ENCODE peak calls at places on chromosomes 2 and 18, in seven cellular contexts. R is cardiac muscle cell, K is thoracic aorta, D is tibial nerve, M is AG04450, N is HepG2, U is astrocyte of the cerebellum. J is an unnamed sample.

GRCh38 chr2:239583171-239583878 is 182.5 kb upstream of the HDAC4 start:
- DNase-seq in R (no peak), N (no peak), M (no peak), K (no peak), D (no peak), U (no peak), J (no peak)

GRCh38 chr2:38113036-38113435 is 37.1 kb upstream of the CYP1B1 start:
- DNase-seq in D (no peak), N (no peak), R (no peak), K (no peak), M (no peak), U (no peak), J (no peak)

GRCh38 chr18:4636957-4637356 is 181.8 kb upstream of the DLGAP1 start:
- DNase-seq in K (no peak), M (no peak), D (no peak), R (no peak), U (no peak), N (no peak), J (no peak)

GRCh38 chr2:46841621-46842020 is 74.0 kb downstream of the MCFD2 start:
- DNase-seq in R (no peak), N (no peak), K (no peak), U (no peak), M (no peak), D (no peak), J (no peak)

GRCh38 chr2:18704224-18704623 is 114.9 kb upstream of the NT5C1B start:
- DNase-seq in R (no peak), N (no peak), U (no peak), K (no peak), M (no peak), D (no peak), J (no peak)

GRCh38 chr2:211454684-211455083 is 898.3 kb downstream of the CPS1 start:
- DNase-seq in K (no peak), R (no peak), D (no peak), N (no peak), M (no peak), U (no peak), J (no peak)

GRCh38 chr2:219045937-219046550 is 4.7 kb upstream of the CFAP65 start:
- DNase-seq in R (peak), N (no peak), M (no peak), D (no peak), U (peak), K (no peak), J (no peak)

GRCh38 chr2:45134014-45134413 is 124.8 kb upstream of the SIX2 start:
- DNase-seq in K (no peak), D (no peak), N (no peak), R (no peak), U (no peak), M (no peak), J (peak)

GRCh38 chr2:181742908-181743722 is 62.8 kb upstream of the NEUROD1 start:
- DNase-seq in R (peak), M (peak), K (no peak), U (peak), N (peak), D (no peak), J (peak)

GRCh38 chr2:213247566-213247965 is 36.7 kb upstream of the SPAG16 start:
- DNase-seq in M (no peak), R (no peak), U (no peak), K (no peak), D (no peak), N (no peak), J (no peak)

GRCh38 chr2:125681576-125681975 is 974.4 kb upstream of the GYPC start:
- DNase-seq in D (no peak), U (no peak), N (no peak), K (no peak), M (no peak), R (no peak), J (no peak)

GRCh38 chr2:6913415-6914157 is 3.6 kb upstream of the RNF144A start:
- DNase-seq in R (no peak), U (no peak), K (no peak), D (no peak), M (no peak), N (no peak), J (no peak)

GRCh38 chr18:62875320-62875719 is 160.0 kb downstream of the PHLPP1 start:
- DNase-seq in M (no peak), R (no peak), K (no peak), N (no peak), D (no peak), U (no peak), J (no peak)

GRCh38 chr2:224545884-224546644 is 39.1 kb downstream of the CUL3 start:
- DNase-seq in M (peak), U (peak), N (no peak), K (no peak), R (no peak), D (no peak), J (peak)

GRCh38 chr2:221961561-221961960 is 337.2 kb downstream of the PAX3 start:
- DNase-seq in D (no peak), K (no peak), N (no peak), M (no peak), R (no peak), U (no peak), J (no peak)

GRCh38 chr2:100853909-100854810 is 34.2 kb downstream of the NPAS2 start:
- DNase-seq in K (no peak), U (no peak), M (no peak), N (no peak), R (no peak), D (no peak), J (no peak)

GRCh38 chr2:141455211-141455826 is 675.5 kb downstream of the LRP1B start:
- DNase-seq in N (no peak), M (no peak), R (no peak), U (no peak), K (no peak), D (no peak), J (no peak)

GRCh38 chr18:79395761-79396404 is at the start of gene NFATC1:
- DNase-seq in U (no peak), R (peak), N (no peak), M (no peak), D (peak), K (peak), J (peak)

GRCh38 chr2:3430211-3430610 is 50.7 kb downstream of the TRAPPC12 start:
- DNase-seq in N (no peak), D (no peak), U (no peak), K (no peak), R (no peak), M (no peak), J (no peak)

GRCh38 chr2:11534078-11534745 is 367 bp downstream of the GREB1 start:
- DNase-seq in R (no peak), K (no peak), N (no peak), M (no peak), U (no peak), D (no peak), J (no peak)

GRCh38 chr2:39375917-39376316 is 61.2 kb downstream of the MAP4K3 start:
- DNase-seq in K (no peak), R (no peak), D (no peak), M (no peak), N (no peak), U (no peak), J (no peak)

GRCh38 chr2:18903750-18904149 is 314.4 kb upstream of the NT5C1B start:
- DNase-seq in N (no peak), D (no peak), R (no peak), U (no peak), M (no peak), K (no peak), J (no peak)

GRCh38 chr18:69401475-69402218 is 959 bp downstream of the DOK6 start:
- DNase-seq in R (peak), K (no peak), M (no peak), U (no peak), D (no peak), N (no peak), J (no peak)
- H3K4me3 ChIP-seq in R (peak), K (peak), M (peak), U (peak), D (peak), N (peak), J (peak)

GRCh38 chr2:173159794-173160463 is 84.3 kb downstream of the MAP3K20 start:
- DNase-seq in R (peak), N (peak), U (peak), D (peak), K (peak), M (peak), J (peak)
- H3K4me3 ChIP-seq in R (no peak), N (no peak), U (no peak), D (no peak), K (no peak), M (no peak), J (no peak)

GRCh38 chr2:197197808-197198409 is 112.7 kb downstream of the ANKRD44 start:
- DNase-seq in K (no peak), D (no peak), N (no peak), U (no peak), M (no peak), R (no peak), J (no peak)

GRCh38 chr2:197198890-197199289 is 111.7 kb downstream of the ANKRD44 start:
- DNase-seq in M (no peak), R (no peak), U (no peak), D (no peak), N (no peak), K (no peak), J (no peak)

GRCh38 chr2:197200056-197200455 is 110.5 kb downstream of the ANKRD44 start:
- DNase-seq in N (no peak), R (no peak), D (no peak), M (no peak), U (no peak), K (no peak), J (no peak)

GRCh38 chr2:197201874-197202273 is 108.7 kb downstream of the ANKRD44 start:
- DNase-seq in R (peak), D (no peak), N (no peak), M (no peak), U (no peak), K (no peak), J (no peak)

GRCh38 chr2:197200657-197201056 is 109.9 kb downstream of the ANKRD44 start:
- DNase-seq in U (no peak), N (no peak), R (no peak), K (no peak), M (no peak), D (no peak), J (no peak)
- H3K4me3 ChIP-seq in U (no peak), N (no peak), R (no peak), K (no peak), M (no peak), D (no peak), J (no peak)

DNA sequence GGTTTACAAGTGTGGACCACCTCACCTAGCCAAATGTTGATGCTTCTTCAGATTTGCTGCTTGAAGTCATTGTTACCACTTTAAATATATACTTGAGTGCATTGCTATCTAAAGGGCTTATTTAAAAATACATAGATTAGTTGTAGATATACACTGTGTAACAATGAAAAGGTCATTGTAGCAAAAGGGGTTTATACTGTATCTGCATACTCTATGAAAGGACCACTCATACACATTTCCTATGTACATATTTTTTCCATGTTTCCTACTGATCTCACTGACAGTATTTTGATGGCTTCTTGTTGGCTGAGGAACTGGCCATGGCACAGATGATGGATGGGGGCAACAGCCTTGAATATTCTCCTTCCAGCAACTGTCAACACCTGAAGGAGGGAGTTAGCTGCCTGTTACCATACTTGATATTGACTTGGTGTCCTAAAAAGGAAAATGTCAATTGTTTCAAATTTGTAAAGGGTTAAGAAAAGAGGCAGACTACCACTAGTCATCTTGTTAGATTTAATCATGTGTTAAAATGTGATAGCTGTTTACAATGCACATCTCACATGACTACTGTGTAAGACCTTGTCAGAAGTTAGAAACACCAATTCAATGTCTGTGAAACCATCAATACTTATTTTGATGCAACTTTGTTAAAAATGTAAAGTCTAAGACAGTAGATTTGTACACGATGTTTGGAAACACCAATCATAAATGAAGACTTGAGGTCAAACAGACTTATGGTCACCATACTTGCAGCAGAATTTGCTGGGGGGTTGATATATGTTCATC is 33.5 kb downstream of the RAB10 start:
- DNase-seq in N (no peak), R (no peak), K (no peak), U (no peak), M (no peak), D (no peak), J (no peak)
- H3K4me3 ChIP-seq in N (no peak), R (no peak), K (no peak), U (no peak), M (no peak), D (no peak), J (no peak)

DNA sequence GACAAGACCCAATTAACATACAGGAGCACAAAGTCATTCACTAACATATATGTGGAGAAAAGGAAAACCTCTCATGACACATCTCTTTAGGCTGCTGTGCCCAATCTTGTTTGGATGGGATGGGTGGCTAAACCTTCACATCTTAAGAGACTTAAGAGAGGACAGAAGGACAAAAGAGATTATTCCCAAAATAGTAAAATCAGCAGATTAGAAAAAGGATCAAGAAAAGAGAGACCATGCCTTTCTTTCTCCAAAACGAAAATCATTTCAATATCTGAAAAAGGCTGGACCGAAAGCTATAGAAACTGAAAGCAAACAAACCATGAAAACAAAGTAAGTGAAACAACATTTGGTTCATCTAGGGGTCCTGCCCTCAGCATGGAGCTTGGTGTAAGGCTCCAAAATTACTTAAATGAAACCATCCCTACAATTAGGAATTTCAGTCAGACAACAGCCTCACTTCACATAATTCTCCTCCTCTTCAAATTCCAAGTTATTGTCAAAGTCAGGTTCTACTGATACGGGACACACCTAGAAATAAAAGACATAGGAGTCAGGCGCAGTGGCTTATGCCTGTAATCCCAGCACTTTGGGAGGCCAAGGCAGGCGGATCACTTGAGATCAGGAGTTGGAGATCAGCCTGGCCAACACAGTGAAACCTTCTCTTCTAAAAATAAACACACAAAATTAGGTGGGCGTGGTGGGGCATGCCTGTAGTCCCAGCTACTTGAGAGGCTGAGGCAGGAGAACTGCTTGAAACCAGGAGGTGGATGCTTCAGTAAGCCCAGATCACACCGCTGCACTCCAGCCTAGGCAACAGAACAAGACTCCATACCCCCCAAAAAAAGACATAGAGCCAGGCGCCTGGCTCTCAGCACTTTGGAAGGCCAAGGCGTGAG is 5.2 kb downstream of the STARD7 start:
- DNase-seq in D (no peak), K (no peak), R (no peak), M (no peak), N (no peak), U (no peak), J (no peak)
- H3K4me3 ChIP-seq in D (no peak), K (no peak), R (no peak), M (no peak), N (no peak), U (no peak), J (no peak)

GRCh38 chr2:68244456-68244855 is 7.9 kb downstream of the PPP3R1 start:
- DNase-seq in U (no peak), M (no peak), D (no peak), K (no peak), N (no peak), R (no peak), J (no peak)
- H3K4me3 ChIP-seq in U (no peak), M (no peak), D (no peak), K (no peak), N (no peak), R (no peak), J (no peak)

DNA sequence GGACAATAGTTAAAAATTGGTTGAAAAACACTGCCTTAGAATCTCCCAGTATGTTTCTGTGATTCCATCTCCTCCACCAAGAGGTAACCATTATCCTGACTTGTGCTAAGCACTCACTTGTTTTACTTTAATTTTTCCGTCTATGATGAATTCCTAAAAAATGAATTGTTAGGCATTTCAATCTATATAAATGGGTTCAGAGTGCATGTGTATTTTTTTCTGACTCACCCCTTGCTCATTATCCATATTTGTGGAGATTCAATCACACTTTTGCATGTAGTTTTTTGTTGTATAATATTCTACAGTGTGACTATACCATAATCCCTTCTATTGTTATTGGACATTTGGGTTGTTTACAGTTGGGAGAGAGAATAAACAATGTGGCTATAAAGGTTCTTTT is 1.3 kb downstream of the NDUFB3 start:
- DNase-seq in K (no peak), M (no peak), D (no peak), N (peak), U (no peak), R (no peak), J (no peak)
- H3K4me3 ChIP-seq in K (no peak), M (peak), D (no peak), N (peak), U (no peak), R (no peak), J (no peak)

GRCh38 chr18:75213610-75214009 is 3.0 kb downstream of the TSHZ1 start:
- DNase-seq in R (no peak), K (no peak), U (peak), D (no peak), M (no peak), N (no peak), J (no peak)
- H3K4me3 ChIP-seq in R (no peak), K (peak), U (peak), D (no peak), M (no peak), N (no peak), J (no peak)

J was measured in skeletal muscle cell.